ENCODE peak calls at places on chromosome 13, in ten cellular contexts. Z, A, W, F, I, X, T, Y, M and D are unnamed samples.

GRCh38 chr13:97141564-97142005 is 80.5 kb upstream of the MBNL2 start:
- DNase-seq in F (no peak), W (peak), Y (peak), X (no peak), I (peak), A (peak), T (no peak), M (no peak), Z (no peak), D (no peak)

GRCh38 chr13:102440259-102440936 is 38.5 kb upstream of the FGF14 start:
- DNase-seq in A (peak), F (no peak), Y (no peak), I (no peak), M (no peak), Z (no peak), W (no peak), X (no peak), T (no peak), D (no peak)

GRCh38 chr13:44749906-44750305 is 173.8 kb upstream of the TSC22D1 start:
- DNase-seq in Z (no peak), F (no peak), W (no peak), A (no peak), M (no peak), X (no peak), T (no peak), I (no peak), Y (no peak), D (no peak)

GRCh38 chr13:109879338-109879737 is 93.0 kb upstream of the IRS2 start:
- DNase-seq in I (no peak), T (no peak), M (no peak), F (no peak), Y (no peak), W (no peak), Z (no peak), X (no peak), A (no peak), D (no peak)

GRCh38 chr13:111904701-111905608 is 162.0 kb upstream of the SOX1 start:
- DNase-seq in W (peak), A (no peak), Z (no peak), M (no peak), Y (no peak), F (no peak), T (no peak), X (no peak), I (no peak), D (no peak)

GRCh38 chr13:23979361-23980159 is 82.3 kb upstream of the C1QTNF9B start:
- DNase-seq in F (no peak), X (peak), Z (peak), T (no peak), Y (peak), W (peak), M (no peak), I (peak), A (peak), D (peak)

GRCh38 chr13:51041126-51041525 is 69.9 kb downstream of the C13orf42 start:
- DNase-seq in X (no peak), I (no peak), Y (no peak), W (no peak), A (no peak), Z (no peak), T (no peak), M (no peak), F (no peak), D (no peak)

GRCh38 chr13:101307181-101307701 is 109.1 kb downstream of the NALCN start:
- DNase-seq in A (no peak), W (no peak), T (no peak), Z (no peak), F (no peak), M (no peak), I (no peak), Y (no peak), X (no peak), D (no peak)

GRCh38 chr13:89923731-89924130 is 1423.8 kb upstream of the MIR17HG start:
- DNase-seq in M (no peak), W (no peak), I (no peak), F (no peak), Y (peak), T (no peak), A (peak), X (no peak), Z (no peak), D (no peak)

GRCh38 chr13:24313449-24313848 is 4.1 kb downstream of the C1QTNF9 start:
- DNase-seq in I (no peak), X (no peak), W (no peak), A (peak), Y (no peak), M (no peak), T (no peak), F (no peak), Z (no peak), D (no peak)

GRCh38 chr13:19089315-19089714 is 92.3 kb downstream of the TUBA3C start:
- DNase-seq in F (no peak), Y (no peak), X (no peak), M (no peak), W (no peak), A (no peak), I (peak), T (no peak), Z (no peak), D (no peak)

GRCh38 chr13:37621811-37622361 is 23.3 kb upstream of the POSTN start:
- DNase-seq in I (no peak), F (no peak), Y (peak), T (no peak), X (no peak), W (no peak), M (no peak), Z (no peak), A (peak), D (no peak)

GRCh38 chr13:114044486-114044885 is 70.6 kb upstream of the C13orf46 start:
- DNase-seq in F (no peak), I (no peak), M (no peak), W (no peak), X (peak), Z (no peak), A (no peak), Y (no peak), T (no peak), D (no peak)

GRCh38 chr13:25042141-25042540 is 53.8 kb upstream of the PABPC3 start:
- DNase-seq in A (no peak), W (no peak), I (no peak), T (no peak), Y (no peak), X (no peak), Z (no peak), M (peak), F (no peak), D (no peak)

GRCh38 chr13:110028311-110028710 is 241.9 kb upstream of the IRS2 start:
- DNase-seq in Y (no peak), I (no peak), X (no peak), M (no peak), A (no peak), T (no peak), F (no peak), W (no peak), Z (no peak), D (no peak)

GRCh38 chr13:45715351-45715750 is 13.2 kb downstream of the CBY2 start:
- DNase-seq in F (no peak), A (no peak), W (no peak), Y (no peak), Z (no peak), T (no peak), X (no peak), M (no peak), I (no peak), D (no peak)

GRCh38 chr13:94641432-94641941 is 39.8 kb downstream of the GPR180 start:
- DNase-seq in I (no peak), A (peak), W (no peak), X (no peak), F (no peak), T (no peak), Y (no peak), Z (no peak), M (peak), D (no peak)

GRCh38 chr13:57653229-57653994 is 21.9 kb downstream of the PCDH17 start:
- DNase-seq in T (no peak), Z (no peak), W (no peak), Y (no peak), A (no peak), X (no peak), M (no peak), I (no peak), F (no peak), D (no peak)

GRCh38 chr13:47656651-47657050 is 344.4 kb downstream of the SUCLA2 start:
- DNase-seq in X (no peak), F (no peak), I (no peak), W (no peak), T (no peak), Z (no peak), M (no peak), Y (no peak), A (no peak), D (no peak)

GRCh38 chr13:21227917-21228316 is 51.5 kb downstream of the MRPL57 start:
- DNase-seq in I (no peak), F (no peak), M (no peak), W (no peak), A (no peak), Y (no peak), T (no peak), Z (no peak), X (no peak), D (no peak)

GRCh38 chr13:101242720-101243119 is 173.6 kb downstream of the NALCN start:
- DNase-seq in I (no peak), W (no peak), Z (no peak), T (no peak), Y (no peak), M (no peak), F (no peak), X (no peak), A (peak), D (no peak)

GRCh38 chr13:94311893-94312292 is 167.6 kb downstream of the DCT start:
- DNase-seq in Y (no peak), T (no peak), Z (no peak), F (no peak), W (no peak), X (no peak), A (no peak), I (no peak), M (peak), D (no peak)

GRCh38 chr13:113934576-113934975 is 39.3 kb downstream of the C13orf46 start:
- DNase-seq in W (no peak), T (no peak), F (no peak), X (peak), Z (no peak), Y (no peak), I (no peak), M (no peak), A (no peak), D (no peak)

GRCh38 chr13:101265934-101266333 is 150.4 kb downstream of the NALCN start:
- DNase-seq in A (peak), X (no peak), F (no peak), W (no peak), M (no peak), I (no peak), T (no peak), Z (no peak), Y (no peak), D (no peak)

GRCh38 chr13:60164490-60164889 is 762 bp upstream of the DIAPH3 start:
- DNase-seq in W (no peak), F (no peak), X (no peak), T (no peak), I (no peak), Z (no peak), Y (no peak), M (no peak), A (no peak), D (no peak)

GRCh38 chr13:99258946-99259345 is 767 bp upstream of the GPR18 start:
- DNase-seq in Z (no peak), F (peak), Y (no peak), M (no peak), A (no peak), X (no peak), T (no peak), W (no peak), I (no peak), D (peak)

GRCh38 chr13:23987331-23987730 is 90.0 kb upstream of the C1QTNF9B start:
- DNase-seq in Y (no peak), A (no peak), F (no peak), X (no peak), M (no peak), I (no peak), T (no peak), W (no peak), Z (no peak), D (no peak)

GRCh38 chr13:50122465-50122864 is 107.2 kb downstream of the KCNRG start:
- DNase-seq in Z (no peak), X (no peak), Y (no peak), M (no peak), F (no peak), W (no peak), T (no peak), I (no peak), A (no peak), D (no peak)